ENCODE peak calls at places on chromosomes 13 and 19, in four cellular contexts. I is endothelial cell of umbilical vein, C is colonic mucosa, F is cardiac muscle cell. L is an unnamed sample. For H3K4me1, the result is how much of the 10 kb centered on the place peaks cover.

GRCh38 chr13:58406545-58406944 is 775.0 kb downstream of the PCDH17 start:
- DNase-seq in I (no peak), F (no peak), C (no peak), L (no peak)

GRCh38 chr13:28052945-28053344 is 47.4 kb downstream of the FLT3 start:
- DNase-seq in I (no peak), C (no peak), F (no peak), L (no peak)

GRCh38 chr19:11375143-11375948 is 880 bp downstream of the SWSAP1 start:
- DNase-seq in F (no peak), I (peak), C (peak), L (peak)

GRCh38 chr13:99439048-99439447 is 62.2 kb upstream of the TM9SF2 start:
- DNase-seq in F (no peak), C (no peak), I (no peak), L (no peak)

GRCh38 chr19:8304841-8305621 is 3.1 kb downstream of the CD320 start:
- DNase-seq in C (peak), I (no peak), F (no peak), L (peak)

GRCh38 chr13:103431880-103432279 is 365.7 kb upstream of the SLC10A2 start:
- DNase-seq in C (no peak), I (no peak), F (no peak), L (no peak)

GRCh38 chr13:39952244-39953233 is 297.1 kb downstream of the COG6 start:
- DNase-seq in F (peak), C (no peak), I (peak), L (no peak)

GRCh38 chr19:50368649-50369570 is 3.5 kb upstream of the NAPSA start:
- DNase-seq in C (peak), F (peak), I (peak), L (peak)

GRCh38 chr13:47046706-47047105 is 149.9 kb upstream of the HTR2A start:
- DNase-seq in F (no peak), C (no peak), I (no peak), L (no peak)

GRCh38 chr13:67258482-67258881 is 28.3 kb upstream of the PCDH9 start:
- DNase-seq in F (peak), I (no peak), C (no peak), L (no peak)

GRCh38 chr19:51292971-51293370 is 18.5 kb upstream of the IGLON5 start:
- DNase-seq in C (no peak), F (no peak), I (no peak), L (no peak)

DNA sequence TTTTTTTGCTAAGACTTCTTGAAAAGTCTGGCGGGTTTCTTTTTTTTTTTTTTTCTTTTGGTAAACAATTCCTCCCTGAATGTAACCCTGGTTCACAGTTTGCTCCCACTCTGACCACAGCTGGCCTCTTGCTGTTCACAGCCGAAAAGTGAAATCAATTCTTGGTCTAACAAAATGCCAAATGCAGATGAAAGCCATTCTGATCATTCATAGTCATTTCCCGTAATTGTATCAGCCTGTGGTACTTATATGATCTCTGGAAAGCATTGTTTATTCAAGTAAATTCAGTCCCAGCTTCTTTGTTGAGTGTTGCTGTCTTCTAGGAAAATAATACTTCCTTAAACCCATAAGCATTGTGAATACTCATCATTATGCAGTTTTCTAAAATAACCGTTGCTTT is 87.5 kb downstream of the MAB21L1 start:
- DNase-seq in C (no peak), I (peak), F (peak), L (no peak)
- H3K4me1 ChIP-seq in C (under half), I (under half), F (under half), L (under half)

GRCh38 chr13:94325660-94326059 is 153.8 kb downstream of the DCT start:
- DNase-seq in I (no peak), C (no peak), F (peak), L (no peak)
- H3K4me1 ChIP-seq in I (under half), C (under half), F (under half), L (under half)

GRCh38 chr19:38684078-38684861 is 36.8 kb downstream of the ACTN4 start:
- DNase-seq in I (peak), F (peak), C (peak), L (peak)

GRCh38 chr19:38684862-38685665 is 37.6 kb downstream of the ACTN4 start:
- DNase-seq in C (no peak), I (no peak), F (no peak), L (no peak)

GRCh38 chr19:38682195-38682867 is 34.9 kb downstream of the ACTN4 start:
- DNase-seq in F (no peak), C (no peak), I (no peak), L (no peak)

GRCh38 chr19:38682872-38683392 is 35.5 kb downstream of the ACTN4 start:
- DNase-seq in I (no peak), F (no peak), C (no peak), L (no peak)

DNA sequence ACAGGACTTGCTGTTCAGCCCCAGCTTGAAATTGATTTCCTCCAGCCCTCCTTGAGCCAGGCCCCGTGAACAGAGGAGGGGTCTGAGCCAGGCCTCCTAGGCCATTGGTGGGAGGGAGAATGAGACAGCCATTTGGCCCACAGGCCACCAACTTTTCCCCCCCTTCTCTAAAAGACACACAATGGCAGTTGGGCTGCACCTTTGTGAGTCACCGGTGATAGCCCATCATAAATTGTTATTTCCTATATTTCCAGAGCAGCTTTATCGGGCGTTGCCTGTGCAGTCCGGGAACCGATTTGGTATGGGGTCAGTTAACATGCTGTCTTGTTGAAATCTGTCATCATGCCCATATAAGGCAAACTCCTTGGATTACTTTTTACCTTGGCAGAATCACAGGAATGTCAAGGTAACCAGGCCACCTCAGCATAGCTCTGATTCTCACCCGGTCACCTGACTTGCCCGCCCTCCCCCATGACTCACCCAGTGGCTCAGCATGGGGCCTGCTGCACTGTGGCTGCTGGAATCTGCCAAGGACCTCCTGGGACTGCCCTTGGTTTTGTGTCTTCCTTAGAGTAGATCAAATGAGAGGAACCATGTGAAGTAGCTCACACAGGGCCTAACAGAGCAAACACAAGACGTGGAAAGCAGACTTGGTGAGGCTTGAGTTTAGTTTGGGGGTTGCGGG is 36.1 kb downstream of the ACTN4 start:
- DNase-seq in F (peak), C (peak), I (peak), L (peak)
- H3K4me1 ChIP-seq in F (under half), C (under half), I (half or more), L (under half)

GRCh38 chr19:6060600-6061391 is 49.5 kb downstream of the RFX2 start:
- DNase-seq in F (no peak), C (peak), I (peak), L (peak)

GRCh38 chr19:6063576-6063961 is 46.7 kb downstream of the RFX2 start:
- DNase-seq in I (no peak), F (no peak), C (no peak), L (no peak)

GRCh38 chr19:6061420-6062130 is 48.7 kb downstream of the RFX2 start:
- DNase-seq in I (peak), C (peak), F (no peak), L (peak)

GRCh38 chr19:6062961-6063575 is 47.2 kb downstream of the RFX2 start:
- DNase-seq in F (no peak), C (peak), I (no peak), L (peak)

DNA sequence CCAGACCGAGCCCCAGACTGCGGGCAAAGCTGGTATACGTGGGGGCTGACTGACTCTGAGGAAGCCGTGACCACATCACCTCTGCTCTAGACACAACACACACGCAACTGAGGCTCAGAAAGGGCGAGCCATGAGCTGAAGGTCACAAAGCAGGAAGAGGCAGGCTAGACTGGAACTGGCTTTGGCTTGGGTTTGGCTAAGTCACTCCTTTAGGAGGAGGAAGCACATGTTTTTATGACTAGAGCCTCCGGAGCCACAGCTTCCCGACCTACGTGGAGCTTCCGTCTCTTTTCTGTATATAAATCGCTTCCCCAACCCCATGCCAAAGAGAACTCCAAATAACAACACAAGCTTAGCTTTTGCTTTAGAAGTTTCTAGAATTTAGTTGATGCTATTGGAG is 48.0 kb downstream of the RFX2 start:
- DNase-seq in F (peak), I (peak), C (peak), L (peak)
- H3K4me1 ChIP-seq in F (under half), I (half or more), C (under half), L (under half)

GRCh38 chr19:48755787-48756674 is 707 bp downstream of the FGF21 start:
- DNase-seq in F (no peak), I (no peak), C (no peak), L (no peak)
- H3K4me1 ChIP-seq in F (under half), I (under half), C (under half), L (under half)

DNA sequence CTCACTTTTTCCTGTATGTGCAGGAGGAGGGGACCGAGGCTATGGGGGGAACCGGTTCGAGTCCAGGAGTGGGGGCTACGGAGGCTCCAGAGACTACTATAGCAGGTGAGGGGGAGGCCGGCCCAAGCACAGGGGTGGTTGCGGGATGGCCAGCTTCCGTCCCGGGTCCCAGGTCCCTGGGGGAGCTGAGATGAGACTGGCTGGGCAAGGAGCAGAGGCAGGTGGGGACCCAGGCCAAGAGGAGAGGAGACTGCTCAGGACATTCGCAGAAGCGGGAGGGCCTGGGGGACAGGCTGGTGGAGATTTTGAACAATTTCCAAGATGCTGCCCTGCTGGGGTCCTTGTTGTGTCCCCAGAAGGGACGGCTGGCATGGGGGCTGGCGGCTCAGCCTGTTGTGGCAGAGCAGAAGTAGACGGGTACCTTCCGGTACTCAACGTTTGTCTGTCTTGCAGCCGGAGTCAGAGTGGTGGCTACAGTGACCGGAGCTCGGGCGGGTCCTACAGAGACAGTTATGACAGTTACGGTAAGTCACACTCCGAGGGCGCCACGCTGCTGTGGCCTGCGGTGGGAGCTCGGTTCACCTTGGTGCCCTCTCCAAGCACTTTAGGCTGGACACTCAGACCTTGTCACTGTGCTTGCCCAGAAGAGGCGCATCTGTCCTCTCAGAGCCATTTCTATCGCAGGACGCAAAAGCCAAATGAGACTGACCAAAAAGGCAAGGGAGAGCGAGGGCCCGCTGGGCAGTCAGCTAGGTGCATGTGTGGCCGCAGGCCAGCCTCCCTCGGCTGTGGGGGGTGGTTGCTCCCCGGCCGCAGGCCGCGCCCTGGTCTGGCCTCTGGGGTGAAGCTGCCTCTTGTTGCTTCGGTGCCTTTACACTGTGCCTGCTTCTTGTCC is 2.6 kb downstream of the CIRBP start:
- DNase-seq in C (no peak), F (no peak), I (no peak), L (no peak)
- H3K4me1 ChIP-seq in C (half or more), F (under half), I (under half), L (half or more)

GRCh38 chr13:52459668-52460067 is 4.4 kb downstream of the CKAP2 start:
- DNase-seq in C (no peak), I (peak), F (peak), L (no peak)
- H3K4me1 ChIP-seq in C (under half), I (under half), F (under half), L (under half)

GRCh38 chr13:23752111-23753001 is 136.8 kb downstream of the MIPEP start:
- DNase-seq in C (no peak), F (no peak), I (no peak), L (no peak)
- H3K4me1 ChIP-seq in C (under half), F (under half), I (under half), L (under half)

GRCh38 chr13:75766636-75767035 is 130.5 kb downstream of the LMO7 start:
- DNase-seq in C (no peak), I (no peak), F (no peak), L (no peak)
- H3K4me1 ChIP-seq in C (under half), I (under half), F (under half), L (under half)

DNA sequence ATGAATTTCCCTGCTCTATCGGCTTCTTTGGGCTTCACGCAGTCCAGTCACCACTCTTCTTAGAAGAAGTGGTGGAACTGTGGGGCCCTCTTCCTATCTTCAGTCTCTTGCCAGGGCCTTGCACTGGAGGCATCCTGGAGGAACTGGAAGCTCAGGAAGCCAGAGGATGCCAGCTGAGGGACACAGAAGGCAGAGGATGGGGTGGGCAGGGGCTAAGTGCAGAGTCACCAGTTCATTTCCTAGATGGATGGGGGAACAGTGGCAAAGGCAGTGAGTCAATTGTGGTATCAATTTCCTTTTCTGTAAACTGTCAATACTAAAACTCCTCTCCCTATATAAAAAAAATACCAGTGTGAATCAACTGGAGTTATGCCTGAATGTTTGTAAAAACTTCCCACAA is 419.7 kb downstream of the KLF12 start:
- DNase-seq in I (no peak), C (no peak), F (no peak), L (no peak)
- H3K4me1 ChIP-seq in I (under half), C (under half), F (under half), L (under half)